ENCODE peak calls at places on chromosomes 3 and 15, in ten cellular contexts. R is neural progenitor cell, S is hepatocyte, D is SK-N-SH, N is fibroblast of lung, A is IMR-90, L is PC-9, O is H9, T is HCT116, V is A549. M is an unnamed sample.

GRCh38 chr3:27556854-27557253 is 72.7 kb upstream of the SLC4A7 start:
- DNase-seq in L (no peak), S (peak), T (no peak), D (no peak), A (peak), O (no peak), V (no peak), R (no peak), N (peak), M (peak)

GRCh38 chr3:113623324-113623723 is 73.1 kb downstream of the USF3 start:
- DNase-seq in O (peak), A (no peak), S (peak), V (no peak), N (no peak), L (no peak), T (no peak), D (no peak), R (peak), M (no peak)

GRCh38 chr15:41866263-41866703 is 27.6 kb downstream of the SPTBN5 start:
- DNase-seq in L (no peak), O (no peak), V (no peak), A (no peak), S (peak), R (peak), N (no peak), T (no peak), D (peak), M (no peak)

GRCh38 chr3:150080058-150080730 is 109.5 kb upstream of the PFN2 start:
- DNase-seq in D (no peak), A (no peak), N (peak), V (no peak), T (no peak), R (peak), O (no peak), S (no peak), L (no peak), M (no peak)

GRCh38 chr3:8837172-8837571 is 67.8 kb upstream of the OXTR start:
- DNase-seq in L (no peak), V (no peak), A (peak), D (no peak), T (no peak), S (no peak), O (no peak), N (peak), R (no peak), M (no peak)

GRCh38 chr3:196179380-196180308 is 31.6 kb downstream of the ZDHHC19 start:
- DNase-seq in D (peak), R (peak), A (peak), L (no peak), V (no peak), T (no peak), S (no peak), N (peak), O (peak), M (peak)

GRCh38 chr3:161274691-161275298 is 53.7 kb downstream of the NMD3 start:
- DNase-seq in T (peak), O (peak), D (peak), N (peak), A (peak), R (peak), L (peak), S (peak), V (no peak), M (no peak)

GRCh38 chr15:66865622-66866611 is 163.9 kb downstream of the SMAD6 start:
- DNase-seq in T (no peak), V (no peak), S (no peak), A (no peak), N (no peak), R (no peak), O (peak), D (no peak), L (no peak), M (no peak)

GRCh38 chr15:85580914-85581313 is 200.5 kb downstream of the AKAP13 start:
- DNase-seq in V (no peak), N (no peak), T (no peak), L (peak), R (no peak), S (no peak), D (no peak), A (no peak), O (no peak), M (no peak)

GRCh38 chr15:62453979-62454378 is 288.9 kb upstream of the C2CD4B start:
- DNase-seq in D (no peak), O (no peak), V (no peak), A (peak), R (no peak), T (no peak), L (no peak), S (no peak), N (peak), M (peak)

GRCh38 chr3:187667526-187667925 is 2.7 kb downstream of the SST start:
- DNase-seq in T (no peak), D (no peak), S (no peak), L (no peak), O (no peak), N (no peak), V (no peak), R (no peak), A (no peak), M (no peak)

GRCh38 chr3:159877924-159878323 is 110.7 kb upstream of the IL12A start:
- DNase-seq in L (no peak), T (no peak), N (peak), D (no peak), O (no peak), R (no peak), A (peak), S (no peak), V (no peak), M (no peak)

GRCh38 chr15:81199031-81199779 is 2.5 kb downstream of the IL16 start:
- DNase-seq in D (no peak), R (no peak), L (no peak), A (no peak), N (peak), V (no peak), T (no peak), S (no peak), O (no peak), M (no peak)

GRCh38 chr3:31802981-31803380 is 178.1 kb downstream of the OSBPL10 start:
- DNase-seq in S (no peak), N (no peak), A (no peak), O (no peak), T (no peak), R (no peak), V (no peak), D (no peak), L (no peak), M (no peak)

GRCh38 chr3:52055537-52056351 is 627 bp downstream of the DUSP7 start:
- DNase-seq in O (peak), S (peak), A (peak), L (peak), D (peak), R (peak), T (no peak), V (peak), N (peak), M (peak)

GRCh38 chr3:13951184-13951583 is 71.3 kb upstream of the WNT7A start:
- DNase-seq in V (no peak), N (no peak), T (no peak), D (no peak), R (peak), O (no peak), A (no peak), S (peak), L (no peak), M (no peak)

GRCh38 chr3:127373701-127374625 is 86.1 kb upstream of the PRR20G start:
- DNase-seq in R (peak), T (peak), D (no peak), V (peak), L (no peak), S (no peak), N (no peak), A (no peak), O (peak), M (no peak)

GRCh38 chr3:5411786-5412185 is 224.3 kb downstream of the EDEM1 start:
- DNase-seq in O (no peak), V (no peak), N (no peak), L (no peak), T (no peak), A (no peak), D (no peak), S (no peak), R (no peak), M (no peak)

GRCh38 chr3:177126015-177126773 is 71.1 kb downstream of the TBL1XR1 start:
- DNase-seq in N (peak), V (no peak), L (no peak), T (no peak), O (no peak), S (no peak), D (no peak), R (no peak), A (peak), M (no peak)

GRCh38 chr3:42498034-42498433 is 4.4 kb upstream of the VIPR1 start:
- DNase-seq in S (no peak), V (no peak), L (no peak), R (no peak), N (no peak), D (no peak), O (peak), A (no peak), T (no peak), M (no peak)

GRCh38 chr3:181610973-181611265 is 100.8 kb upstream of the SOX2 start:
- DNase-seq in A (no peak), V (no peak), L (no peak), S (no peak), O (no peak), T (no peak), D (no peak), N (no peak), R (no peak), M (no peak)

GRCh38 chr3:4351164-4351855 is 48.1 kb downstream of the SETMAR start:
- DNase-seq in D (no peak), V (no peak), N (peak), L (no peak), O (no peak), T (no peak), S (peak), R (no peak), A (peak), M (peak)

GRCh38 chr3:120450261-120450913 is 405 bp downstream of the FSTL1 start:
- DNase-seq in R (peak), S (peak), T (no peak), D (no peak), N (no peak), A (no peak), O (no peak), V (peak), L (peak), M (peak)

GRCh38 chr3:195270350-195271115 is 426 bp downstream of the XXYLT1 start:
- DNase-seq in S (peak), O (peak), R (peak), N (peak), V (peak), T (peak), L (peak), D (peak), A (peak), M (peak)

GRCh38 chr3:42739401-42740158 is 33.5 kb downstream of the CCDC13 start:
- DNase-seq in T (no peak), D (no peak), S (no peak), O (peak), A (no peak), V (no peak), N (no peak), L (no peak), R (no peak), M (peak)

GRCh38 chr3:152127058-152127457 is 141.7 kb upstream of the MBNL1 start:
- DNase-seq in S (no peak), V (no peak), D (no peak), A (no peak), O (no peak), N (no peak), R (no peak), T (no peak), L (no peak), M (peak)

GRCh38 chr3:5181479-5182141 is 5.9 kb upstream of the EDEM1 start:
- DNase-seq in N (no peak), O (no peak), R (no peak), D (no peak), V (no peak), T (no peak), S (no peak), L (no peak), A (no peak), M (no peak)

GRCh38 chr3:72310028-72310987 is 525.4 kb upstream of the PROK2 start:
- DNase-seq in O (no peak), N (peak), V (no peak), A (peak), T (no peak), L (peak), S (peak), R (no peak), D (peak), M (peak)

GRCh38 chr3:53174346-53175250 is 13.6 kb downstream of the PRKCD start:
- DNase-seq in L (no peak), O (no peak), V (no peak), R (no peak), S (no peak), A (no peak), D (no peak), T (no peak), N (no peak), M (peak)

GRCh38 chr15:29270169-29270955 is 740 bp upstream of the NSMCE3 start:
- DNase-seq in D (peak), O (no peak), R (no peak), S (no peak), L (no peak), T (no peak), A (peak), N (peak), V (no peak), M (peak)

GRCh38 chr15:71151061-71151460 is 35.8 kb downstream of the THSD4 start:
- DNase-seq in V (no peak), L (no peak), A (peak), O (no peak), S (no peak), N (peak), R (no peak), D (no peak), T (no peak), M (peak)

GRCh38 chr3:18425641-18426403 is 683 bp upstream of the SATB1 start:
- DNase-seq in O (peak), D (peak), T (no peak), V (no peak), R (peak), S (peak), N (no peak), L (peak), A (no peak), M (no peak)

GRCh38 chr3:74546426-74546825 is 68.0 kb downstream of the CNTN3 start:
- DNase-seq in R (no peak), N (peak), T (no peak), L (no peak), S (no peak), V (no peak), D (no peak), A (peak), O (no peak), M (no peak)

GRCh38 chr3:108036984-108037741 is 53.7 kb downstream of the CD47 start:
- DNase-seq in O (no peak), A (peak), L (no peak), T (no peak), V (no peak), S (no peak), D (no peak), N (peak), R (no peak), M (peak)
- TF ChIP-seq CTCF in O (no peak), A (no peak), L (no peak), T (no peak), V (no peak), S (no peak), D (no peak), N (no peak), R (no peak), M (no peak)

DNA sequence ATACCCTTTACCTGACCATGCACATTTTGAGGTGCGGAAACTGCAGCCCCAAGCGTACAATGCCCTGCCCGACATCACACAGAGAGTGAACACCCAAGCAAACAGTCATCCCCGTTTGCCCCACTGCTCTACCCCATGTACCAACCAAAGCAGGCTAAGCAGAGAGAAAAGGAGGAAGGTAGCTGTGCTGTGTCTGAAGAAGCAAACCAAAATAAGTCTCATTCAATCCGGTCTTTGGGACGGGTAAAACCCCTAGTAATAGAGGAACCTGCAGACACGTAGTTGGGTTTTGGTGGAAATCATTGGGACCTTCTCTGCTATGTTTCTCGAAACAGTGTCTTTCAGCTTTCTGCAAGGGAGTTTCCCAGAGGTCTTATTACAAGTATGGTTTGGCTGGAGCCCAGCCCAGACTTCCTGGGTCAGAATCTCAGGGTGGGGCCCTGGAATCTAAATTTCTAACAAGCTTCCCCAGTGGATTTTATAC is 164.6 kb upstream of the HES1 start:
- DNase-seq in L (peak), V (no peak), S (no peak), T (no peak), O (no peak), D (no peak), A (no peak), R (no peak), N (peak), M (no peak)
- H3K4me2 ChIP-seq in L (peak), V (peak), S (no peak), T (no peak), O (no peak), D (no peak), A (no peak), R (no peak), N (no peak), M (no peak)

DNA sequence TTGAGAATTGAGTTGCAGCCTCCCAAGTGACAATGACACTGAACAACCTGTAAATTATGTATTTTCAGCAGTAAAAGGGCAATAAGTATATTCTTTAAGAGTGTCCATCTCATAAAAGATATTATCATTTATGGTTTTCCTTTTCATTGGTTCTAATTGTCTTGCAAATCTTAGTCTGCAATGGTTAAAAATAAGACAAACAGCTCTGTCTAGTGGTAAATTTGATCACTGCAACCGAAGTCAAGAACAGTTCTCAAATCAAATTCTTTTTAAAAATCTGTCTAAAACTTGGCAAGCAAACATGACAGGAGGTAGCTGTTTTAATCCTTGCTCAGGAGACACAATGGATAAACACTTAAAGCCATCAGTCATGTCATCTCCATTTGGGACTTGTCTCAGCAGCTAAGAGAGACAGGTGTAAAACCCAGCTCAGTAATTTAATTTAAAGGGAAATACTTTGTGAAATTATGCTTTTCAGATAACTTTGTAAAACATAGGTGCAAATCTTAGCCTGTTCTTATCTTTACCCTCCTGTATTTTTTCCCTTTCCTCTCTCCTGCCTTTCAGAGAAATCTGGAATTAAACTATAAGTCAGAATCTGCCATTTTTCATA is 150.3 kb upstream of the ARHGEF26 start:
- DNase-seq in D (peak), S (no peak), V (peak), O (no peak), R (no peak), A (peak), T (peak), N (peak), L (no peak), M (peak)
- TF ChIP-seq CTCF in D (peak), S (peak), V (peak), O (peak), R (peak), A (peak), T (peak), N (peak), L (peak), M (peak)

GRCh38 chr3:58793052-58793451 is 126.5 kb upstream of the FAM3D start:
- DNase-seq in V (no peak), D (no peak), N (peak), L (no peak), S (no peak), O (no peak), A (no peak), T (no peak), R (no peak), M (peak)
- H3K4me2 ChIP-seq in V (no peak), D (no peak), N (no peak), L (no peak), S (no peak), O (no peak), A (no peak), T (no peak), R (no peak), M (no peak)

DNA sequence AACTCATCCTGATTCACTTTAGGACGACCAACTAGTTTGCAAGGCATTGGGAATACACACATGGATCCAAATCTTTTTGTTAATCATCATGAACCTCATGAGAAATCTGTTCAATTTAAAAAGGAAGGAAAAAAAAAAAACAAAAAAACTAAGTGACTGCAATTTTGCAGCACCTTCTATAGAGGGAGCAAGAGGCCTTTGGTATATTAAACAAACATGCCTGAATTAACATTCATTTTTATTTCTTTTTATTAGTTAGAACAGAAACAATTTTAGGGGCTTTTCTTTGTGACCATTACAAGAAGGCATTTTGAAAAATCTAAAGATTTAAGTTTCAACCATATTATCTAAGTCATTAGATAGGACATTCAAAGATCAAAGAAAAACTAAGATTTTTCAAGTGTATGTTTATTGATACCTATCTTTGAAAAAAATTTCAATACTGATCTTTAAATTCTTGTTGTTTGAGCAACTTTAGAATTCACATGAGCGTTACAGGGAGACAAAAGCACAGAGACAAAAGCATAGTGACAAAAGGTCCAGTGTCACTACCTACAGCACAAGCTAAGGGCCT is 182.4 kb downstream of the CBLB start:
- DNase-seq in S (peak), T (peak), V (peak), O (no peak), N (peak), D (peak), R (peak), L (no peak), A (peak), M (peak)
- TF ChIP-seq CTCF in S (peak), T (peak), V (peak), O (peak), N (peak), D (peak), R (peak), L (peak), A (peak), M (peak)